ENCODE peak calls at places on chromosomes 4 and X, in ten cellular contexts. N is GM12865, M is astrocyte of the spinal cord, J is lower lobe of right lung, A is kidney epithelial cell, D is body of pancreas, Q is WERI-Rb-1, L is HFFc6, H is endothelial cell, S is transverse colon. U is an unnamed sample.

GRCh38 chrX:124145749-124146148 is 184.2 kb downstream of the STAG2 start:
- DNase-seq in N (no peak), A (no peak), D (no peak), J (no peak), S (no peak), L (no peak), M (no peak), H (no peak), Q (no peak), U (no peak)

GRCh38 chr4:105140684-105141490 is 5.8 kb upstream of the TET2 start:
- DNase-seq in J (no peak), S (peak), D (no peak), M (peak), N (peak), A (no peak), L (no peak), Q (peak), H (peak), U (no peak)

GRCh38 chrX:72041901-72042859 is 89.5 kb downstream of the RTL5 start:
- DNase-seq in L (no peak), Q (peak), H (no peak), D (no peak), M (peak), S (no peak), A (no peak), J (no peak), N (no peak), U (peak)

GRCh38 chr4:5751073-5751917 is 40.3 kb downstream of the EVC start:
- DNase-seq in H (no peak), N (no peak), D (no peak), M (peak), Q (peak), S (no peak), L (peak), A (peak), J (no peak), U (no peak)

GRCh38 chr4:109005523-109005922 is 242.7 kb upstream of the ETNPPL start:
- DNase-seq in Q (no peak), J (no peak), D (no peak), L (no peak), S (no peak), N (no peak), H (no peak), M (peak), A (peak), U (no peak)

GRCh38 chr4:97216031-97216430 is 927.2 kb downstream of the STPG2 start:
- DNase-seq in L (no peak), N (no peak), M (no peak), H (no peak), D (no peak), Q (no peak), S (no peak), A (no peak), J (no peak), U (no peak)

GRCh38 chr4:8746523-8747466 is 124.8 kb downstream of the HMX1 start:
- DNase-seq in D (no peak), Q (peak), L (no peak), N (no peak), M (no peak), A (no peak), H (no peak), S (no peak), J (peak), U (no peak)

GRCh38 chr4:8307126-8307525 is 37.6 kb downstream of the HTRA3 start:
- DNase-seq in L (no peak), Q (peak), N (no peak), D (no peak), S (no peak), H (no peak), M (no peak), A (no peak), J (peak), U (peak)

GRCh38 chr4:113645771-113646455 is 115.6 kb downstream of the CAMK2D start:
- DNase-seq in Q (no peak), M (peak), D (peak), N (no peak), J (no peak), L (peak), S (peak), A (peak), H (no peak), U (no peak)

GRCh38 chrX:129540725-129541184 is 696 bp downstream of the OCRL start:
- DNase-seq in H (peak), S (peak), M (no peak), D (no peak), Q (peak), L (no peak), N (no peak), A (no peak), J (peak), U (no peak)

GRCh38 chr4:175253184-175253902 is 335.2 kb downstream of the ADAM29 start:
- DNase-seq in N (peak), A (no peak), S (no peak), H (no peak), L (no peak), M (no peak), J (no peak), D (no peak), Q (no peak), U (peak)

GRCh38 chr4:66926687-66927086 is 618.6 kb downstream of the CENPC start:
- DNase-seq in L (no peak), J (no peak), H (no peak), A (no peak), Q (no peak), N (no peak), S (no peak), M (no peak), D (no peak), U (no peak)

DNA sequence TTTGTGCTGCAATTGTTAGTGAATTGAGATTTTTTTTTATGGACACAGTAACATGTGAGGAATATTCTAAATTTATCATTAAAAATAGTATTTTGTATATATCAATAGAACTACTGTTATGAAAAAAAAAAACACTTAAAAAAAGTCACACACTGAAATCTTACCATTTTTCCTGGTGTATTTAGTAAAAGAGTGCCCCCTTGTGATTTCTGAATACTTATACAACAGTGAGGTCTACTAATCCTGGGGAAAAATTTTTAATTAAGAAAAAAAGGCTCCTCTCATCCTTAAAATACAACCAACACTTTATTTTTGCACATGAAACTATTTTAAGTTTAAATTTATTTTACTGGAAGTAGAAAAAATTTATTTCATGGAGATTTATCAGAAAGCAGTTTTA is 56.4 kb upstream of the SPOCK3 start:
- DNase-seq in L (no peak), A (peak), H (no peak), D (no peak), J (no peak), S (no peak), N (peak), Q (no peak), M (peak), U (no peak)
- TF ChIP-seq CTCF in L (peak), A (peak), H (peak), D (no peak), J (peak), S (no peak), N (no peak), Q (peak), M (peak), U (peak)

DNA sequence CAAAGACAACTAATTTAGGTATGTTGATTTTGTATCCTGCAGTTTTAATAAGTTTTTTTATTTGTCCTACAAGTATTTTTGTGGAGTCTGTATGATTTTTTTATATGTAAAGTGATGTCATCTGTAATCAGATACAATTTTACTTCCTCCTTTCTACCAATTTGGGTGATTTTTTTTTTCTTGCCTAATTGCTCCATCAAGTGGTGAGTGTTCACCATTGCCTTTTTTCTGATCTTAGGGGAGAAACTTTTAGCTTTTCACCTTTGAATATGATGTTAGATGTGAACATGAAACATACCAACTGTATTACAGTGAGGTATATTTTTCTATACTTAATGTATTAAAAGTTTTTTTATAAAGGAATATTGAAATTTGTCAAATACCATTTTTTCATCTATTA is 362.3 kb downstream of the PABPC4L start:
- DNase-seq in S (no peak), A (no peak), M (peak), J (no peak), N (no peak), H (no peak), Q (no peak), L (no peak), D (no peak), U (no peak)
- TF ChIP-seq CTCF in S (no peak), A (no peak), M (no peak), J (no peak), N (no peak), H (no peak), Q (no peak), L (peak), D (no peak), U (peak)

GRCh38 chr4:158578476-158578875 is 56.8 kb downstream of the RXFP1 start:
- DNase-seq in Q (no peak), S (no peak), L (peak), J (no peak), M (peak), D (no peak), A (no peak), N (no peak), H (no peak), U (no peak)
- TF ChIP-seq CTCF in Q (no peak), S (no peak), L (peak), J (peak), M (peak), D (no peak), A (peak), N (no peak), H (no peak), U (peak)

DNA sequence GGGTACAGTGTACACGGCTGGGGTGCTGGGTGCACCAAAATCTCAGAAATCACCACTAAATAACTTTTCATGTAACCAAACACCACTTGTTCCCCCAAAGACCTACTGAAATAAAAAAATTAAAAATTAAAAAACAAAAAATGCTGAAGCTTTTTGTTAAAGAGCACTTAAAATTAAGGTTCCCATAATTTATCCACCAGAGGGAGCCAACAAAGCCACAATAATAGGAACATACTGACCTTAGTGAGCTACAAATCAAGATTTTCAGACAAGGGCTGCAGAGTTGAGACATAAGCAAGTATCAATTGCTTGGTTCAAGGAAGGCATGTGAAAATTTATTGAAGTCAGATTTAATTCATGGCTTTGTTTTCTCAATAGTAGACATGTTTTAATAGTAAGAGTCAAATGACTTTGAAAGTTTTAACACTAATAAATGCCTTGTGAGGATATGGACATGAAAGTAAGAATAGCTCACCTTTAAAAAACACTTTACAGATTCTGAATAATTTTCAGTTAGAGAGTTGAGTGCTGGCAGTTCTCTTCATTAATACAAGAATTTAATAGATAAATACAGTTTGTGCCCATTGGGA is 43.0 kb upstream of the SCOC start:
- DNase-seq in J (no peak), M (peak), L (peak), Q (no peak), N (peak), H (no peak), S (no peak), A (no peak), D (no peak), U (no peak)
- TF ChIP-seq CTCF in J (peak), M (peak), L (peak), Q (peak), N (no peak), H (peak), S (peak), A (peak), D (peak), U (peak)

GRCh38 chrX:45868425-45868824 is 667.7 kb upstream of the DIPK2B start:
- DNase-seq in J (no peak), D (no peak), L (no peak), Q (no peak), M (no peak), S (no peak), H (no peak), N (no peak), A (no peak), U (no peak)

DNA sequence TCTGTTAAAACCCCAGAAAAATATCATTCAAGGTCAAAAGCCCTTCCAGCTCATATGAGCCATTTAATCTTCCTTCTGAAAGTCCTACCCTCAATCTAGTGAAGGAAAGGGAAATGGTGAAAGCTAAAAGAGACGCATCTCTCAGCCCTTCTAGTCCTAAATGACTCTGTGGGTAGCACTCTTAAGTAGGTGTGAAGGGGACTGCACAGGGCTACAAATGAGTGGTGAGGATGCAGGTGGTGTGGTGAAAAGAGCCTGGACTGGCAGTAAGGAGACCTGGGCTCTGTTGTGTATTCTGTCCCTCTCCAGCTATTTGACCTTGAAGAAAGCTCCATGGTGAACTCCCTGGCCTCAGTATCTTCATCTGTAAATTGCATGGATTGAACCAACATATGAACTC is 671.8 kb upstream of the DIPK2B start:
- DNase-seq in J (no peak), H (no peak), M (no peak), D (no peak), Q (no peak), N (no peak), A (no peak), S (no peak), L (no peak), U (no peak)
- TF ChIP-seq CTCF in J (no peak), H (no peak), M (no peak), D (no peak), Q (no peak), N (no peak), A (no peak), S (no peak), L (no peak), U (no peak)

DNA sequence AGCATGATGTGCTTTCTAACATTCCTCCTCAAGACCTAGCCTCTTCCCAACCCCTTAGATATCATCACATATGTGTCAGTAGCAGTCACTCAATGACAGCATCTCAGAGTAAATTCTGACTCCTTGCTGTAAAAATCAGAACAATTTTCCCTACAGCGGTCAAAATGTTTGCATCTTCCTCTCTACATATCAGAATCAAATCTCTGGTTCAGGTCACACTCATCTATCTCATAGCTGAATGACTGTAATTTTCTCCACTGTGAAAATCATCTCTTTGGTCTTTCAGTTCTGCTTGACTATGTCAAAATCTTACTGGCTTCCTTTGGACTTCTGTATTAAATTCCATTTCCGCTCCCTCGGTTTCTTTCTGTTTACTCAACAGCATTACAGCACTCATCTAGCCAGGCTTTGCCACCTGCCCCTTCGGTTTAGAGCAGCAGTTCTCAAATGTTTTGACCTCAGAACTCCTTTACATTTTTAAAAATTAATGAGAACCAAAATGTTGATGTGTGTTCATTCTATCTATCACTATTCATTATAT is 57.3 kb downstream of the AGA start:
- DNase-seq in J (no peak), A (no peak), L (no peak), M (no peak), D (no peak), N (no peak), H (no peak), S (no peak), Q (no peak), U (no peak)
- TF ChIP-seq CTCF in J (no peak), A (no peak), L (no peak), M (no peak), D (no peak), N (no peak), H (no peak), S (no peak), Q (no peak), U (no peak)

DNA sequence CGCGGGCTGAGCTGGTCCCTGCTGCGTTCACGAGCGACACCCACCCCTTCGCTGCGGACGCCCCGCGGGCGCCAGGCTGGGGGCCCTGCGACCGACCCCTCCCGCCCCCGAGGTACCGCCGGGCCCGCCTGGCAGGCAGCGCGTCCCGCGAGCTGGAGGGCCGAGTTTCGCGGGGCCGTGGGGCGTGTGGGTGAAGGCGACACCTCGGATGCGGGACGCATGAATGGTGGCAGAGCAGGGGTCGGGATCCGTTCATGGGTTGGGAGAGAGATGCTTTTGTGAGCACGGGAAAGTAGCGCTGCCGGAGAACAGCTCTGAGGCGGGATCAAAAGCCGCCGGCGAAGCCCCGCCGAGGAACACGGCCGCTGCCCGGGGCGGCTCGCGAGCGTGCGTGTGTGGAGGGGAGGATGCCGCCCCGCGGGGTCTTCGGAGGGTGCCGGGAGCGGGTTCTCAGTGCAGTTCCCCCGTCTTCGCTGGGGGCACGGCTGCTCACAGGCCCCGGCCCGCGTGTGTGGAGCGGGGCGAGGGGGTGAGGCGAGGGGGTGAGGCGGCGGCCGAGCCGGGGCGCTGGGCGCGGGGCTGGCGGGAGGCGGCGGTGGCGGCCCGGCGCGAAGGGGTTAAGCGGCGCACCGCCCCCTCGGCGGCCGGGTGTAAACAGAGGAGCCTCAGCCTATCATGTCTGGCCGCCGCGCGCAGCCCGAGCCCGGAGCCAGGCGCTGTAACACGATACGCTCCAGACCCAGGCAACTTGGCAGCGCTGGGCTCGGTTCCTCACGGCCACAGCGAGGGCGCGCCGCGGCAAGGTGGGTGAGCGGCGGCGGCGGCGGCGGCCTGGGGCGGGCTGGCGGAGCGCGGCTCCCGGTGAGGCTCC is 205.3 kb downstream of the TENM3 start:
- DNase-seq in M (peak), L (peak), N (peak), A (peak), S (peak), H (peak), D (peak), J (peak), Q (peak), U (peak)
- TF ChIP-seq CTCF in M (no peak), L (no peak), N (no peak), A (no peak), S (no peak), H (no peak), D (no peak), J (no peak), Q (no peak), U (peak)

U was measured in chondrocyte.